ENCODE peak calls at places on chromosomes 6 and 20, in six cellular contexts. R is OCI-LY7, Z is IMR-90, W is GM12878, K is cardiac fibroblast, S is testis. V is an unnamed sample.

GRCh38 chr20:34516874-34517542 is 786 bp downstream of the DYNLRB1 start:
- DNase-seq in R (peak; percentile 48), Z (no peak), W (no peak), K (no peak), S (peak; percentile 45), V (peak; percentile 21)

GRCh38 chr6:52213127-52213526 is 27.0 kb downstream of the IL17A start:
- DNase-seq in R (no peak), Z (no peak), W (no peak), K (no peak), S (no peak), V (no peak)

GRCh38 chr6:128005009-128005408 is 104.2 kb upstream of the THEMIS start:
- DNase-seq in R (no peak), Z (peak; percentile 21), W (no peak), K (peak; percentile 14), S (no peak), V (no peak)

GRCh38 chr6:41647061-41647511 is 8.8 kb downstream of the MDFI start:
- DNase-seq in R (no peak), Z (no peak), W (no peak), K (no peak), S (no peak), V (no peak)

GRCh38 chr6:44278774-44279697 is 8.8 kb downstream of the TMEM151B start:
- DNase-seq in R (no peak), Z (no peak), W (no peak), K (no peak), S (no peak), V (no peak)

GRCh38 chr6:56902551-56903464 is 52.1 kb upstream of the BEND6 start:
- DNase-seq in R (peak; percentile 57), Z (peak; percentile 76), W (no peak), K (peak; percentile 80), S (peak; percentile 32), V (peak; percentile 83)

GRCh38 chr6:137341721-137342195 is 122.6 kb upstream of the IFNGR1 start:
- DNase-seq in R (peak; percentile 47), Z (no peak), W (no peak), K (peak; percentile 51), S (peak; percentile 28), V (peak; percentile 95)

GRCh38 chr20:46485431-46485830 is 27.9 kb downstream of the ZNF334 start:
- DNase-seq in R (no peak), Z (no peak), W (no peak), K (no peak), S (no peak), V (no peak)

GRCh38 chr6:30263734-30264133 is 50.5 kb upstream of the TRIM26 start:
- DNase-seq in R (no peak), Z (peak; percentile 72), W (no peak), K (no peak), S (no peak), V (peak; percentile 74)

GRCh38 chr20:49677777-49678758 is 35.6 kb downstream of the B4GALT5 start:
- DNase-seq in R (no peak), Z (no peak), W (no peak), K (no peak), S (no peak), V (no peak)

GRCh38 chr6:117346142-117346930 is 79.4 kb downstream of the ROS1 start:
- DNase-seq in R (peak; percentile 28), Z (peak; percentile 28), W (no peak), K (peak; percentile 51), S (no peak), V (peak; percentile 34)
- TF ChIP-seq CTCF in R (peak; percentile 80), Z (peak; percentile 63), W (no peak), K (no peak), S (no peak), V (peak; percentile 63)

GRCh38 chr20:62650551-62651284 is 8.4 kb downstream of the SLCO4A1 start:
- DNase-seq in R (no peak), Z (no peak), W (no peak), K (no peak), S (no peak), V (no peak)
- H3K4me3 ChIP-seq in R (peak overlapping the region; percentile 48), Z (no peak overlapping the region), W (peak overlapping the region; percentile 54), K (no peak overlapping the region), S (no peak overlapping the region), V (no peak overlapping the region)

GRCh38 chr20:58362970-58363369 is 26.1 kb upstream of the VAPB start:
- DNase-seq in R (no peak), Z (no peak), W (no peak), K (no peak), S (no peak), V (no peak)
- TF ChIP-seq CTCF in R (no peak), Z (no peak), W (no peak), K (no peak), S (no peak), V (no peak)

GRCh38 chr6:3366596-3367413 is 90.0 kb downstream of the SLC22A23 start:
- DNase-seq in R (no peak), Z (no peak), W (no peak), K (no peak), S (no peak), V (no peak)

GRCh38 chr6:3370361-3371221 is 86.3 kb downstream of the SLC22A23 start:
- DNase-seq in R (no peak), Z (no peak), W (no peak), K (no peak), S (no peak), V (no peak)

GRCh38 chr6:3367630-3368029 is 89.2 kb downstream of the SLC22A23 start:
- DNase-seq in R (no peak), Z (no peak), W (no peak), K (no peak), S (peak; percentile 21), V (no peak)

GRCh38 chr6:3369985-3370360 is 86.9 kb downstream of the SLC22A23 start:
- DNase-seq in R (no peak), Z (no peak), W (no peak), K (no peak), S (no peak), V (no peak)

DNA sequence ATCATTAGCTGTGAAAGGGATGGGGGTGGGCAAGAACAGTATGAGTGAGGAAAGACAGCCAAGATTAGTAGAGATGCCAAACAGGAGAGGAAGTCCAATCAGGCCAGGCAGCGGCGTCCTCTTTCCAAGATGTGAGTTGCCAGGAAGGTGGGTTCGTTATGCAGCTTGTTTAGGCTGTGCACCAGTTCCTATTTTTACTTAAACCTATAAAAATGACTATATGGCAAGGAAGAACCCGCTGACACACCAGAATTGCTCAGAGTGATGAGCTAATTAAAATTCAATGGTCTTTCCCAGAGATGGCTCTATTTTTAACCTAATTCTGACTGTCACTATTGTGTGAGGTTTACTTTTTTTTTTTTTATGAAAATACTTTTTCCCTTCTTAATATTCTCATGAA is 88.1 kb downstream of the SLC22A23 start:
- DNase-seq in R (no peak), Z (no peak), W (no peak), K (no peak), S (no peak), V (no peak)
- H3K4me3 ChIP-seq in R (no peak overlapping the region), Z (no peak overlapping the region), W (no peak overlapping the region), K (no peak overlapping the region), S (no peak overlapping the region), V (no peak overlapping the region)